ENCODE peak calls at places on chromosomes 7 and 10, in six cellular contexts. S is DND-41; Q is aorta; M is cardiac muscle cell; X is mammary epithelial cell; E is naive thymus-derived CD4-positive, alpha-beta T cell. N is an unnamed sample. For H3K4me1, the result is how much of the 10 kb centered on the place peaks cover.

GRCh38 chr10:59126277-59126676 is 50.2 kb upstream of the PHYHIPL start:
- DNase-seq in Q (no peak), S (no peak), M (peak), X (no peak), E (no peak), N (no peak)

GRCh38 chr7:115346685-115347084 is 424.8 kb downstream of the MDFIC start:
- DNase-seq in S (no peak), M (no peak), X (no peak), Q (no peak), E (no peak), N (no peak)

GRCh38 chr10:99809931-99810615 is 27.6 kb downstream of the ABCC2 start:
- DNase-seq in E (no peak), Q (no peak), S (no peak), M (peak), X (no peak), N (no peak)

GRCh38 chr7:44867073-44867990 is 18.0 kb downstream of the PURB start:
- DNase-seq in E (no peak), M (peak), Q (no peak), X (peak), S (no peak), N (no peak)

GRCh38 chr7:107122483-107122882 is 46.3 kb upstream of the HBP1 start:
- DNase-seq in Q (no peak), E (no peak), X (no peak), S (no peak), M (no peak), N (no peak)

GRCh38 chr7:55021053-55021452 is 2.2 kb downstream of the EGFR start:
- DNase-seq in E (no peak), X (peak), M (no peak), S (no peak), Q (no peak), N (no peak)

GRCh38 chr10:30617070-30617469 is 12.5 kb downstream of the LYZL2 start:
- DNase-seq in E (no peak), Q (no peak), S (no peak), X (no peak), M (no peak), N (no peak)

GRCh38 chr10:26860026-26860541 is 674 bp downstream of the ABI1 start:
- DNase-seq in Q (peak), E (peak), S (peak), M (peak), X (peak), N (peak)

GRCh38 chr10:3123571-3124411 is 48.8 kb downstream of the PITRM1 start:
- DNase-seq in M (no peak), S (no peak), Q (no peak), X (no peak), E (no peak), N (no peak)

GRCh38 chr7:87920578-87920977 is 13.5 kb upstream of the ADAM22 start:
- DNase-seq in M (peak), S (no peak), X (no peak), Q (no peak), E (no peak), N (no peak)

GRCh38 chr7:129066290-129067131 is 11.6 kb upstream of the TNPO3 start:
- DNase-seq in Q (no peak), M (peak), E (no peak), S (no peak), X (peak), N (no peak)

GRCh38 chr10:15167411-15168295 is 840 bp downstream of the NMT2 start:
- DNase-seq in M (peak), Q (peak), X (peak), S (peak), E (peak), N (no peak)

GRCh38 chr10:17782921-17783665 is 26.1 kb upstream of the MRC1 start:
- DNase-seq in X (peak), M (peak), E (no peak), Q (no peak), S (no peak), N (no peak)

GRCh38 chr7:48363174-48363573 is 191.9 kb downstream of the ABCA13 start:
- DNase-seq in E (no peak), Q (no peak), X (no peak), M (no peak), S (no peak), N (no peak)

GRCh38 chr10:8830064-8830463 is 775.6 kb downstream of the GATA3 start:
- DNase-seq in Q (no peak), M (no peak), E (no peak), X (no peak), S (no peak), N (no peak)
- H3K4me1 ChIP-seq in Q (under half), M (under half), E (under half), X (under half), S (under half), N (under half)

GRCh38 chr10:114392112-114392835 is 12.0 kb downstream of the AFAP1L2 start:
- DNase-seq in Q (peak), X (no peak), E (no peak), S (no peak), M (no peak), N (no peak)

GRCh38 chr10:114393482-114393881 is 10.8 kb downstream of the AFAP1L2 start:
- DNase-seq in E (no peak), Q (peak), X (peak), M (no peak), S (no peak), N (no peak)

GRCh38 chr10:114394531-114394930 is 9.8 kb downstream of the AFAP1L2 start:
- DNase-seq in M (no peak), S (no peak), X (peak), E (no peak), Q (peak), N (no peak)

GRCh38 chr10:114395361-114396022 is 8.8 kb downstream of the AFAP1L2 start:
- DNase-seq in X (no peak), E (no peak), M (no peak), S (no peak), Q (peak), N (no peak)

DNA sequence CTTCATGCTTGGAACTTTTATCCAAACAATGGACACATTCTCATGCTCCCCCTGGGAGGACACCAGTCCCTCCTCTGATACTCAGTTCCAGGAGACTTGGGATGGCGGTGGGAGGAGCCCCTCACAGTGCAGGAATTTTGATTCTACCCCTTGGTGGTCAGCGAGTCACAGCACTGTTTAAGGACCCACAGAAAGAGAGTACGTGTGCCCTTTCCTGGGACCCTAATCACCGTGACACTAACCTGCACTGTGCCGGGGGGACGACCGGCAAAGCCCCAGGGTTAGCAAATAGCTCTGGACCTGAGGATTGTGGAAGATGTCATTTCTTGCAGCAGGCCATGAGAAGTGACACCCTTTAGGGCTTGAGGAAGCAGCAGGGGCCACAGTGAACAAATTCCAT is 10.4 kb downstream of the AFAP1L2 start:
- DNase-seq in Q (peak), M (no peak), S (no peak), X (no peak), E (no peak), N (no peak)
- H3K4me1 ChIP-seq in Q (under half), M (under half), S (under half), X (half or more), E (under half), N (half or more)

DNA sequence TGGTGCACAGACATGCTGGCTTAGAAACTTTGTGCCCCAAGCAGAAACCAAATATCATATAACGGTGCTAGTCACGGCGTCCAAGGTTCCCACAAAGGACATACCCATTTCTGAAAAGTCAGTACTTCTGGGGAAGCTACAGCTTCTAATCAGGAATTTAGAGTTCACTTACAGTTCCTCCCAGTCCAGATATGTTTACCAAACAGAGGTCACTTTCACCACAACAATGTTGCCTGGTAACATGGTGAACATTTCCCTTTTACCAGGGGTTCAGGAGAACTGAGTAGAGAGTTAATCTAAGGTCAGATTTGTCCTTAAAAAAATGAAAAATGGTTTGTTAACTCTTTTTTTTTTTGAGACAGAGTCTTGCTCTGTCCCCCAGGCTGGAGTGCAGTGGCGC is 265.9 kb upstream of the MKLN1 start:
- DNase-seq in Q (no peak), X (no peak), M (no peak), S (no peak), E (no peak), N (no peak)
- H3K4me1 ChIP-seq in Q (under half), X (under half), M (under half), S (under half), E (half or more), N (half or more)

GRCh38 chr7:100432621-100433275 is 3.1 kb downstream of the MEPCE start:
- DNase-seq in X (no peak), Q (peak), M (no peak), S (no peak), E (no peak), N (peak)
- H3K4me1 ChIP-seq in X (under half), Q (under half), M (under half), S (half or more), E (under half), N (half or more)

GRCh38 chr7:30312186-30312585 is 27.8 kb downstream of the ZNRF2 start:
- DNase-seq in Q (no peak), S (no peak), M (no peak), E (no peak), X (no peak), N (no peak)

GRCh38 chr7:30310674-30311362 is 26.4 kb downstream of the ZNRF2 start:
- DNase-seq in S (no peak), Q (no peak), X (peak), E (no peak), M (no peak), N (no peak)

GRCh38 chr7:30315589-30315988 is 31.2 kb downstream of the ZNRF2 start:
- DNase-seq in E (no peak), S (no peak), M (no peak), Q (no peak), X (no peak), N (no peak)

GRCh38 chr7:30313793-30314192 is 29.4 kb downstream of the ZNRF2 start:
- DNase-seq in M (no peak), X (no peak), Q (no peak), S (no peak), E (no peak), N (no peak)

GRCh38 chr7:30313348-30313747 is 29.0 kb downstream of the ZNRF2 start:
- DNase-seq in Q (no peak), X (no peak), E (no peak), S (no peak), M (no peak), N (no peak)
- H3K4me1 ChIP-seq in Q (under half), X (under half), E (under half), S (under half), M (under half), N (under half)

DNA sequence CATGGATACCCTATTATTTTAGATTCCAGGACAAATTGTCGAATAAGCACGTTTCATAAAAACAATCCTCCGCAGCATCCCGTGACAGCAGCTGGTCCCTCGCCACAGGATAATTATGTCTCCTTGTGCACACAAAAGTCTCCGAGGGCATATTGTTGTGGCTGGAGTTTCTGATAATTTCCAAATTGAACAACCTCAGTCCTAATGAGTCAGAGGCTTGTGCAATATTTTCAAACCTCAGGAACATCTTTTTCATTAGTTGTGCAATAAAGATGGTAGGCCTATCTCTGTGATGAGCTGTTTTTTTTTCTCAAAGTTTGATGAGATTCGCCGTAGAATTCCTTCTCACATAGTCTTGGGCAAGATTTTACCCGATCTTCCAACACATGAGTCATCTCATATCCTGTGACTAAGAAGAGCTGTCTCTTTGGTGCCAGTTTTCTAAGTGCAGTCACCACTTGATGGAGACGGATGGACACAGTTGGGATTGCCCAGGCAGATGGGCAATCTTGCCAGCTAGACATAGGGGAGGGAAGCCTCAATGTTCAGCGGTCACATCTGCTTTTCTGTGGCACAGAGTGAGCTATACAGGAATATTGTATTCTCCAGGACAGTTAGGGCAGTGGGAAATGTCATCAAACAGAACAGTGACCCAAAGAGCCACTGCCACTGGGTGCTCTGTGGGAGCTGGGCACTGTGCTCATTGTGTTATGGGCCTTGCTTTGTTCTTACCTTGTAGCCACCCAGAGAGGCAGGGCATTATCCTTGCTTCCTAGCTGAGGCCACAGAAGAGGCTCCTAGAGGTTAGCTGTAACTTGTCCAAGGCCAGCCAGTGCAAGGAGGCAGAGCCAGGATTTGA is 7.8 kb downstream of the HTRA1 start:
- DNase-seq in Q (no peak), E (no peak), S (no peak), X (peak), M (peak), N (peak)
- H3K4me1 ChIP-seq in Q (under half), E (under half), S (under half), X (half or more), M (under half), N (under half)

GRCh38 chr7:51700593-51701215 is 384.1 kb upstream of the COBL start:
- DNase-seq in X (no peak), M (no peak), S (no peak), E (no peak), Q (no peak), N (no peak)
- H3K4me1 ChIP-seq in X (under half), M (under half), S (under half), E (under half), Q (under half), N (under half)